ENCODE peak calls at places on chromosomes 1 and 21, in four cellular contexts. One of them, this sample, is unnamed.

GRCh38 chr1:8497196-8497878 is 179.4 kb downstream of the SLC45A1 start:
- DNase-seq in AG10803: peak
- DNase-seq in iris pigment epithelial cell: peak
- DNase-seq in T47D: no peak
- DNase-seq in this sample: peak

GRCh38 chr1:110477041-110477440 is 26.1 kb downstream of the PROK1 start:
- DNase-seq in iris pigment epithelial cell: peak
- DNase-seq in AG10803: peak
- DNase-seq in T47D: no peak
- DNase-seq in this sample: peak

GRCh38 chr21:38965910-38966504 is 160.3 kb downstream of the ETS2 start:
- DNase-seq in iris pigment epithelial cell: peak
- DNase-seq in AG10803: no peak
- DNase-seq in T47D: peak
- DNase-seq in this sample: peak

GRCh38 chr1:55826413-55827080 is 611.4 kb upstream of the USP24 start:
- DNase-seq in T47D: no peak
- DNase-seq in iris pigment epithelial cell: peak
- DNase-seq in AG10803: peak
- DNase-seq in this sample: peak

GRCh38 chr1:180309338-180309737 is 79.3 kb downstream of the LHX4 start:
- DNase-seq in iris pigment epithelial cell: peak
- DNase-seq in AG10803: peak
- DNase-seq in T47D: no peak
- DNase-seq in this sample: peak

GRCh38 chr1:64880449-64880848 is 85.9 kb downstream of the JAK1 start:
- DNase-seq in T47D: no peak
- DNase-seq in iris pigment epithelial cell: no peak
- DNase-seq in AG10803: no peak
- DNase-seq in this sample: no peak

GRCh38 chr1:91585982-91586381 is 85.3 kb downstream of the CDC7 start:
- DNase-seq in iris pigment epithelial cell: no peak
- DNase-seq in T47D: no peak
- DNase-seq in AG10803: no peak
- DNase-seq in this sample: no peak

GRCh38 chr1:211501671-211502413 is 9.9 kb upstream of the RD3 start:
- DNase-seq in T47D: no peak
- DNase-seq in iris pigment epithelial cell: no peak
- DNase-seq in AG10803: no peak
- DNase-seq in this sample: no peak

GRCh38 chr1:246622035-246622652 is 55.9 kb downstream of the CNST start:
- DNase-seq in iris pigment epithelial cell: peak
- DNase-seq in T47D: no peak
- DNase-seq in AG10803: no peak
- DNase-seq in this sample: no peak

GRCh38 chr21:21898801-21899200 is 900.6 kb downstream of the NCAM2 start:
- DNase-seq in AG10803: no peak
- DNase-seq in iris pigment epithelial cell: no peak
- DNase-seq in T47D: no peak
- DNase-seq in this sample: no peak

GRCh38 chr1:212470059-212470458 is 37.3 kb downstream of the NENF start:
- DNase-seq in AG10803: peak
- DNase-seq in iris pigment epithelial cell: peak
- DNase-seq in T47D: no peak
- DNase-seq in this sample: peak

GRCh38 chr1:219660666-219661463 is 48.0 kb upstream of the ZC3H11B start:
- DNase-seq in iris pigment epithelial cell: peak
- DNase-seq in T47D: peak
- DNase-seq in AG10803: peak
- DNase-seq in this sample: peak

GRCh38 chr1:39205102-39205780 is 746 bp downstream of the MACF1 start:
- DNase-seq in AG10803: peak
- DNase-seq in T47D: no peak
- DNase-seq in iris pigment epithelial cell: peak
- DNase-seq in this sample: peak

GRCh38 chr1:192476802-192477298 is 98.7 kb upstream of the RGS1 start:
- DNase-seq in AG10803: peak
- DNase-seq in T47D: no peak
- DNase-seq in iris pigment epithelial cell: peak
- DNase-seq in this sample: peak

GRCh38 chr1:174433451-174433850 is 14.3 kb upstream of the GPR52 start:
- DNase-seq in AG10803: peak
- DNase-seq in T47D: no peak
- DNase-seq in iris pigment epithelial cell: peak
- DNase-seq in this sample: peak

GRCh38 chr1:226490441-226490809 is 58.1 kb upstream of the STUM start:
- DNase-seq in iris pigment epithelial cell: no peak
- DNase-seq in AG10803: no peak
- DNase-seq in T47D: no peak
- DNase-seq in this sample: no peak

GRCh38 chr1:234899041-234899787 is 229.4 kb downstream of the TOMM20 start:
- DNase-seq in AG10803: peak
- DNase-seq in T47D: no peak
- DNase-seq in iris pigment epithelial cell: peak
- DNase-seq in this sample: peak

GRCh38 chr1:156310962-156311361 is 11.9 kb upstream of the VHLL start:
- DNase-seq in iris pigment epithelial cell: peak
- DNase-seq in T47D: no peak
- DNase-seq in AG10803: peak
- DNase-seq in this sample: peak

GRCh38 chr1:16717174-16718108 is 22.9 kb upstream of the RNU1-4 start:
- DNase-seq in T47D: no peak
- DNase-seq in AG10803: no peak
- DNase-seq in iris pigment epithelial cell: no peak
- DNase-seq in this sample: peak

GRCh38 chr1:226816585-226816984 is 53.8 kb upstream of the PSEN2 start:
- DNase-seq in iris pigment epithelial cell: peak
- DNase-seq in T47D: no peak
- DNase-seq in AG10803: peak
- DNase-seq in this sample: no peak

This sample was measured in myocyte.